ENCODE peak calls at places on chromosome 12, in five cellular contexts. J is foreskin fibroblast, Y is GM23338, N is NCI-H748 treated with DMSO at 0.1 percent for 48 hours, W is HEK293T. M is an unnamed sample.
A peak's percentile ranks its signal among the peaks of the same experiment; 100 is the strongest.

GRCh38 chr12:72966684-72967083 is 694.5 kb downstream of the TRHDE start:
- DNase-seq in J (no peak), W (no peak), Y (no peak), N (no peak), M (no peak)

GRCh38 chr12:10243803-10244520 is 31.3 kb downstream of the GABARAPL1 start:
- DNase-seq in J (no peak), W (no peak), N (no peak), Y (no peak), M (no peak)

GRCh38 chr12:20696181-20696580 is 1.0 kb downstream of the SLCO1C1 start:
- DNase-seq in J (no peak), W (no peak), N (no peak), Y (no peak), M (peak; percentile 50)

GRCh38 chr12:15074351-15074750 is 101.5 kb downstream of the PDE6H start:
- DNase-seq in Y (no peak), N (no peak), W (no peak), J (no peak), M (no peak)

GRCh38 chr12:128286970-128287369 is 20.0 kb downstream of the TMEM132C start:
- DNase-seq in J (no peak), Y (no peak), W (no peak), N (no peak), M (no peak)

GRCh38 chr12:132727091-132727794 is 16.6 kb downstream of the PGAM5 start:
- DNase-seq in N (no peak), Y (no peak), J (no peak), W (no peak), M (no peak)

GRCh38 chr12:106010746-106011145 is 128.0 kb downstream of the NUAK1 start:
- DNase-seq in J (no peak), N (no peak), W (no peak), Y (no peak), M (no peak)

GRCh38 chr12:13193403-13194100 is 3.0 kb upstream of the EMP1 start:
- DNase-seq in J (no peak), W (no peak), Y (no peak), N (no peak), M (no peak)

GRCh38 chr12:109811624-109811995 is 21.6 kb downstream of the TRPV4 start:
- DNase-seq in N (no peak), W (no peak), J (no peak), Y (peak; percentile 38), M (no peak)

GRCh38 chr12:5102261-5102789 is 58.6 kb downstream of the KCNA5 start:
- DNase-seq in Y (no peak), N (no peak), W (no peak), J (peak; percentile 63), M (no peak)

GRCh38 chr12:121038861-121039654 is at the start of gene OASL:
- DNase-seq in J (peak; percentile 35), Y (no peak), W (no peak), N (no peak), M (no peak)